ENCODE peak calls at places on chromosomes 11 and 22, in ten cellular contexts. L is testis; A is CD8-positive, alpha-beta T cell; W is K562; F is SJSA1; H is uterus; O is SK-N-SH; C is CD8-positive, alpha-beta memory T cell; I is thoracic aorta; V is pancreas. Y is an unnamed sample. For H3K4me1, the result is how much of the 10 kb centered on the place peaks cover.

GRCh38 chr11:70897429-70897828 is 354.9 kb downstream of the SHANK2 start:
- DNase-seq in L (no peak), A (no peak), W (no peak), F (no peak), H (no peak), O (no peak), C (no peak), I (no peak), V (no peak), Y (no peak)

GRCh38 chr11:77747381-77747969 is 73.0 kb downstream of the RSF1 start:
- DNase-seq in L (no peak), A (no peak), W (no peak), F (no peak), H (no peak), O (no peak), C (no peak), I (no peak), V (no peak), Y (no peak)

GRCh38 chr22:49290286-49290685 is 537.4 kb downstream of the BRD1 start:
- DNase-seq in L (peak), A (no peak), W (no peak), F (peak), H (no peak), O (no peak), C (no peak), I (no peak), V (no peak), Y (no peak)

GRCh38 chr11:123219066-123219697 is 24.1 kb upstream of the CLMP start:
- DNase-seq in L (no peak), A (no peak), W (no peak), F (no peak), H (no peak), O (no peak), C (no peak), I (no peak), V (no peak), Y (no peak)

GRCh38 chr11:32396331-32396730 is 39.0 kb downstream of the WT1 start:
- DNase-seq in L (no peak), A (no peak), W (no peak), F (no peak), H (no peak), O (no peak), C (no peak), I (no peak), V (no peak), Y (no peak)

GRCh38 chr11:2540521-2541320 is 95.9 kb downstream of the KCNQ1 start:
- DNase-seq in L (no peak), A (no peak), W (no peak), F (no peak), H (no peak), O (no peak), C (no peak), I (no peak), V (peak), Y (no peak)

GRCh38 chr11:40215605-40216004 is 1243.8 kb downstream of the LRRC4C start:
- DNase-seq in L (no peak), A (no peak), W (no peak), F (no peak), H (no peak), O (no peak), C (no peak), I (no peak), V (no peak), Y (no peak)

GRCh38 chr22:42315392-42315756 is 44.9 kb upstream of the TCF20 start:
- DNase-seq in L (no peak), A (no peak), W (no peak), F (no peak), H (no peak), O (no peak), C (no peak), I (no peak), V (no peak), Y (no peak)

GRCh38 chr11:1099519-1100355 is 25.1 kb downstream of the MUC2 start:
- DNase-seq in L (no peak), A (no peak), W (no peak), F (no peak), H (no peak), O (no peak), C (no peak), I (no peak), V (peak), Y (no peak)

GRCh38 chr22:17924076-17924475 is 100.3 kb downstream of the MICAL3 start:
- DNase-seq in L (no peak), A (no peak), W (no peak), F (no peak), H (no peak), O (no peak), C (no peak), I (no peak), V (no peak), Y (no peak)

GRCh38 chr22:17927062-17927461 is 97.3 kb downstream of the MICAL3 start:
- DNase-seq in L (no peak), A (no peak), W (no peak), F (no peak), H (no peak), O (no peak), C (no peak), I (no peak), V (no peak), Y (no peak)

GRCh38 chr22:17926516-17926915 is 97.8 kb downstream of the MICAL3 start:
- DNase-seq in L (no peak), A (no peak), W (no peak), F (no peak), H (no peak), O (no peak), C (no peak), I (no peak), V (no peak), Y (no peak)

GRCh38 chr22:17922925-17923898 is 101.1 kb downstream of the MICAL3 start:
- DNase-seq in L (no peak), A (no peak), W (no peak), F (no peak), H (no peak), O (no peak), C (no peak), I (no peak), V (no peak), Y (no peak)

GRCh38 chr22:17924735-17925727 is 99.3 kb downstream of the MICAL3 start:
- DNase-seq in L (no peak), A (no peak), W (no peak), F (no peak), H (no peak), O (no peak), C (no peak), I (no peak), V (no peak), Y (no peak)
- H3K4me1 ChIP-seq in L (under half), A (under half), W (under half), F (under half), H (under half), O (under half), C (under half), I (half or more), V (under half), Y (under half)

DNA sequence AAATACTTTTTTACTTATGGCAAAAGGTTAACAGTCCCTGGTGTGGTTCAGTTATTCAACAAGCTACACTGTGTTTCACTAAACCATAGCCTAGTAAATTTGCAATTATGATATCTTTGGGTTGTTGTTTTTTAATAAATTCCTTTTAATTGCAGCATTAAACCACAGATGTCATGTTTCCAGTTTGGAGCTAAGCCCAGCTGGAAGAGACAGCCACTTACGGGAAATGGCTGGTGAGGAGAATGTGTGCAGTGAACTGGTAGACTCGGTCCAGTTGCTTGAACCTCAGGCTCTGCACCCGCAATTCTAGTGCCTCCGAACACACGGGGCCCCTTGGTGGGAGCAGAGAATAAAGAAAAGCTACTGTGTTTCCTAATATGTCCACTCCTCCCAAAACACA is 70.8 kb downstream of the WNT11 start:
- DNase-seq in L (no peak), A (no peak), W (no peak), F (no peak), H (no peak), O (no peak), C (no peak), I (no peak), V (no peak), Y (no peak)
- H3K4me1 ChIP-seq in L (under half), A (under half), W (under half), F (under half), H (under half), O (under half), C (under half), I (under half), V (under half), Y (under half)

GRCh38 chr11:94140154-94140655 is 11.6 kb downstream of the PANX1 start:
- DNase-seq in L (no peak), A (no peak), W (no peak), F (no peak), H (no peak), O (no peak), C (no peak), I (no peak), V (no peak), Y (no peak)
- H3K4me1 ChIP-seq in L (under half), A (under half), W (under half), F (under half), H (under half), O (under half), C (under half), I (half or more), V (under half), Y (under half)

GRCh38 chr11:65473275-65473860 is 25.5 kb upstream of the MALAT1 start:
- DNase-seq in L (no peak), A (no peak), W (no peak), F (no peak), H (no peak), O (no peak), C (no peak), I (no peak), V (no peak), Y (no peak)

GRCh38 chr11:65478411-65479183 is 20.2 kb upstream of the MALAT1 start:
- DNase-seq in L (peak), A (no peak), W (peak), F (no peak), H (peak), O (no peak), C (no peak), I (no peak), V (peak), Y (no peak)

GRCh38 chr11:65477271-65478029 is 21.4 kb upstream of the MALAT1 start:
- DNase-seq in L (peak), A (peak), W (peak), F (peak), H (peak), O (peak), C (peak), I (peak), V (peak), Y (peak)

GRCh38 chr11:65479184-65480145 is 19.4 kb upstream of the MALAT1 start:
- DNase-seq in L (peak), A (no peak), W (no peak), F (peak), H (peak), O (peak), C (no peak), I (peak), V (no peak), Y (no peak)

GRCh38 chr11:65476632-65477270 is 22.1 kb upstream of the MALAT1 start:
- DNase-seq in L (no peak), A (peak), W (no peak), F (no peak), H (no peak), O (no peak), C (no peak), I (no peak), V (no peak), Y (peak)
- H3K4me1 ChIP-seq in L (half or more), A (under half), W (half or more), F (half or more), H (under half), O (under half), C (under half), I (half or more), V (under half), Y (under half)

DNA sequence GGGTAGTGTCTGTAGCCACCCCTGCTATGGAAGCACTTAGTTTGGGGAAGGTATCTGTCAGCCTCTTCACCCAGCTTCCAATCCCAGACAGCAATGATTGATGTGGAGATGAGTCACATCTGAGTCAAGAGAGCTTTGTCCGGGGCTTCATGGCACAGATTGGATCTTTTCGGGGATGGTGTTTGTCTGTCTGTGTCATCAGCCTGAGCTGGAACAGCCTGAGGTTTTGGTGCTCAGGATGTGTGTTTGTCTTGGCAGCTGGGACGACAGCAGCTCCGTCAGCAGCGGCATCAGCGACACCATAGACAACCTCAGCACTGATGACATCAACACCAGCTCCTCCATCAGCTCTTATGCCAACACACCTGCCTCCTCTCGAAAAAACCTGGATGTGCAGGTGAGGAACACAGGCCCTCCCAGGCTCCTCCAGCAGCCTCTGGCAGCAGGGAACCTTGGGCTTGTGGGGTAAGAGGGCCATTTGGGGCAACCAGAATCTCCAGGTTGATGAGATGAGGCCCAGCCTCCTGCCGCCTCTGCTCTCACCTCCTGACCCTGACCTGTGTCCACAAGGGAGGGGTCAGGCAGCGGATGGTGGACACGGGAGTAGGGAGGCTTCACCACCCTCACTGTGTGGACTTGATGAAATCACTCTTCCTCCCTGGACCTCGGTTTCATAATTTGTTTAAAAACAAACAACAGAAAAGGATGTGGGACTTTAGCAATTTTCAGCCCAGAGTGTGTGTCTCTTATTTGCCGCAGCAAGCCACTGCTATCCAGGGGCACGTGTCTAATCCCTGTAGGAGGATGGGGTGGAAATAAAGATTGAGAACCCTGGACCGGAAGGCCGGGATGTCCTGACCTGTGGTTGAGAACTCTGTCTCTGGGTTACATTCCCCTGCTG is 124.3 kb downstream of the DBX1 start:
- DNase-seq in L (no peak), A (no peak), W (peak), F (peak), H (no peak), O (no peak), C (no peak), I (no peak), V (no peak), Y (no peak)
- H3K4me1 ChIP-seq in L (under half), A (under half), W (under half), F (under half), H (under half), O (under half), C (under half), I (half or more), V (under half), Y (under half)

DNA sequence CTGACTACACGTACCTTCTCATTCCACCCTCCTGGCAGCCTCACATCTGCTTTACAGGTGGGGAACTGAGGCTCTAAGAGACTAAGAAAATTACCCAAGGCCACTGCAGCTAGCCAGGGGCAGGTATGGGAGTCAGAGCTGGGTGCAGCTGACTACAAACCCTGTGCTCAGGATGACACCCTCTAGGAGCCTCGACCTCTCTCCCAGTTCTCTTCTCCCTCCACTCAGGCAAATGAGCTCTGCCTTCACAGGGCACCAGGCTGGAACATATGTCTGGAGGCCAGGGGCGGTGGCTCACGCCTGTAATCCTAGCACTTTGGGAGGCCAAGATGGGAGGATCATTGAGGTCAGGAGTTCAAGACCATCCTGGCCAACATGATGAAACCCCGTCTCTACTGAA is 4.0 kb downstream of the SYT12 start:
- DNase-seq in L (no peak), A (no peak), W (no peak), F (no peak), H (no peak), O (no peak), C (no peak), I (no peak), V (no peak), Y (no peak)
- H3K4me1 ChIP-seq in L (under half), A (under half), W (under half), F (half or more), H (under half), O (under half), C (under half), I (under half), V (under half), Y (under half)

DNA sequence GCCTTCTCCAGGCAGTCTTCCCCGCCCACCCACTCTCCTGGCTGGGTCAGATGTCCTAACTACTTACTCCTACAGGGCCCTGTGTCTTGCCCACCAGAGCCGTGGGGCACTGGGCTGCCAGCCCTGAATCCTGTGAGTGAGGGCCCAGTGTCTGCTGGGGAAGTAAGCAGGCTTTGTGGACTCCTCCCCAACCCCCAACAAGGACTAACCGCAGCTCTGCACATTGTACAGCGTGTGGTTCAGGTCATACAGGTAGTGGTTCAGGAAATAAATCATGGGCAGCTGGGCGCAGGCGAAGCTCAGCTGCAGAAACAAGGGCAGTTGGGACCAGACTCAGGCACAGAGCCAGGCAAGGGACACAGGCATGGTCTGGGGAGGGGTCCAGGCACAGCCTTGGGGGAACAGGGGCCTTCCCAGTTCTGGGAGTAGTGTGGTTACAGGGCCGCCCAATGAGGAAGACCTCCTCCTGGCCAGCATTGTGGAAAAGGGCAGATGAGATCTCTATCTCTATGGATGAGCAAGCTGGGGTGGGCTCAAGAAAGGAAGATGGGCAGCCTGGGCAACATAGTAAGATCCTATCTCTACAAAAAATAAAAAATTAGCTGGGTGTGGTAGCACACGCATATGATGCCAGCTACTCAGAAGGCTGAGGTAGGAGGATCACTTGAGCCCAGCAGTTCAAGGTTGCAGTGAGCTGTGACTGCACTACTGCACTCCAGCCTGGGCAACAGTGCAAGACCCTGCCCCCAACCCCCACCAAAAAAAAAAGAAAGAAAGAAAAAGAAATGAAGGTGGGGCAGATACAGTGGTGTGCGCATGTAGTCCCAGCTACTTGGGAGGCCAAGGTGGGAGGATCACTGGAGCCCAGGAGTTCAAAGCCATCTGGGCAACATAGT is 5.5 kb downstream of the UNC93B1 start:
- DNase-seq in L (no peak), A (no peak), W (no peak), F (no peak), H (no peak), O (peak), C (no peak), I (no peak), V (peak), Y (no peak)
- H3K4me1 ChIP-seq in L (under half), A (under half), W (under half), F (under half), H (under half), O (under half), C (under half), I (under half), V (under half), Y (under half)

Y was measured in naive thymus-derived CD4-positive, alpha-beta T cell.